ENCODE peak calls at places on chromosomes 5 and 9, in ten cellular contexts. One of them, this sample, is unnamed. For H3K36me3, the result is how much of the 10 kb centered on the place peaks cover.

GRCh38 chr5:74945561-74946165 is 79.5 kb upstream of the FAM169A start:
- DNase-seq in psoas muscle: no peak
- DNase-seq in spleen: no peak
- DNase-seq in kidney: no peak
- DNase-seq in heart right ventricle: no peak
- DNase-seq in GM23338: no peak
- DNase-seq in IMR-90: no peak
- DNase-seq in iPS DF 6.9: no peak
- DNase-seq in CD8-positive, alpha-beta T cell: no peak
- DNase-seq in bronchial epithelial cell: no peak
- DNase-seq in this sample: no peak

GRCh38 chr9:132744881-132745761 is 74.9 kb downstream of the GTF3C4 start:
- DNase-seq in CD8-positive, alpha-beta T cell: no peak
- DNase-seq in kidney: no peak
- DNase-seq in bronchial epithelial cell: no peak
- DNase-seq in spleen: peak
- DNase-seq in heart right ventricle: no peak
- DNase-seq in GM23338: peak
- DNase-seq in IMR-90: no peak
- DNase-seq in iPS DF 6.9: no peak
- DNase-seq in psoas muscle: no peak
- DNase-seq in this sample: no peak

GRCh38 chr9:115204827-115205506 is 87.0 kb upstream of the TNC start:
- DNase-seq in psoas muscle: no peak
- DNase-seq in GM23338: no peak
- DNase-seq in IMR-90: peak
- DNase-seq in bronchial epithelial cell: peak
- DNase-seq in heart right ventricle: no peak
- DNase-seq in spleen: no peak
- DNase-seq in kidney: no peak
- DNase-seq in CD8-positive, alpha-beta T cell: no peak
- DNase-seq in iPS DF 6.9: no peak
- DNase-seq in this sample: no peak

GRCh38 chr5:149283611-149284480 is 12.2 kb downstream of the AFAP1L1 start:
- DNase-seq in heart right ventricle: no peak
- DNase-seq in CD8-positive, alpha-beta T cell: no peak
- DNase-seq in iPS DF 6.9: no peak
- DNase-seq in bronchial epithelial cell: peak
- DNase-seq in GM23338: no peak
- DNase-seq in spleen: no peak
- DNase-seq in IMR-90: no peak
- DNase-seq in kidney: no peak
- DNase-seq in psoas muscle: no peak
- DNase-seq in this sample: no peak

GRCh38 chr5:114782869-114783268 is 386.8 kb downstream of the TRIM36 start:
- DNase-seq in heart right ventricle: peak
- DNase-seq in spleen: no peak
- DNase-seq in iPS DF 6.9: peak
- DNase-seq in psoas muscle: peak
- DNase-seq in GM23338: peak
- DNase-seq in CD8-positive, alpha-beta T cell: no peak
- DNase-seq in bronchial epithelial cell: no peak
- DNase-seq in kidney: no peak
- DNase-seq in IMR-90: no peak
- DNase-seq in this sample: no peak

GRCh38 chr5:64691333-64691732 is 1.0 kb downstream of the SHISAL2B start:
- DNase-seq in GM23338: peak
- DNase-seq in CD8-positive, alpha-beta T cell: no peak
- DNase-seq in iPS DF 6.9: no peak
- DNase-seq in IMR-90: no peak
- DNase-seq in heart right ventricle: no peak
- DNase-seq in spleen: no peak
- DNase-seq in bronchial epithelial cell: no peak
- DNase-seq in kidney: no peak
- DNase-seq in psoas muscle: no peak
- DNase-seq in this sample: no peak

GRCh38 chr5:43643750-43644149 is 40.8 kb downstream of the NNT start:
- DNase-seq in kidney: no peak
- DNase-seq in CD8-positive, alpha-beta T cell: no peak
- DNase-seq in IMR-90: no peak
- DNase-seq in bronchial epithelial cell: no peak
- DNase-seq in heart right ventricle: no peak
- DNase-seq in iPS DF 6.9: no peak
- DNase-seq in GM23338: no peak
- DNase-seq in psoas muscle: no peak
- DNase-seq in spleen: no peak
- DNase-seq in this sample: no peak

GRCh38 chr9:99049228-99049627 is 55.7 kb upstream of the TGFBR1 start:
- DNase-seq in heart right ventricle: no peak
- DNase-seq in kidney: no peak
- DNase-seq in bronchial epithelial cell: no peak
- DNase-seq in spleen: no peak
- DNase-seq in IMR-90: no peak
- DNase-seq in CD8-positive, alpha-beta T cell: no peak
- DNase-seq in iPS DF 6.9: no peak
- DNase-seq in psoas muscle: no peak
- DNase-seq in GM23338: no peak
- DNase-seq in this sample: no peak

GRCh38 chr9:116377179-116377790 is 223.7 kb downstream of the PAPPA start:
- DNase-seq in psoas muscle: no peak
- DNase-seq in GM23338: no peak
- DNase-seq in bronchial epithelial cell: peak
- DNase-seq in IMR-90: peak
- DNase-seq in kidney: no peak
- DNase-seq in heart right ventricle: no peak
- DNase-seq in CD8-positive, alpha-beta T cell: no peak
- DNase-seq in spleen: no peak
- DNase-seq in iPS DF 6.9: no peak
- DNase-seq in this sample: no peak

GRCh38 chr5:86786955-86787354 is 169.2 kb downstream of the COX7C start:
- DNase-seq in kidney: no peak
- DNase-seq in heart right ventricle: no peak
- DNase-seq in IMR-90: no peak
- DNase-seq in psoas muscle: no peak
- DNase-seq in spleen: no peak
- DNase-seq in iPS DF 6.9: no peak
- DNase-seq in CD8-positive, alpha-beta T cell: no peak
- DNase-seq in bronchial epithelial cell: no peak
- DNase-seq in GM23338: no peak
- DNase-seq in this sample: no peak

GRCh38 chr5:95448836-95449235 is 57.7 kb downstream of the FAM81B start:
- DNase-seq in bronchial epithelial cell: no peak
- DNase-seq in CD8-positive, alpha-beta T cell: no peak
- DNase-seq in GM23338: no peak
- DNase-seq in iPS DF 6.9: no peak
- DNase-seq in psoas muscle: no peak
- DNase-seq in kidney: no peak
- DNase-seq in heart right ventricle: no peak
- DNase-seq in spleen: no peak
- DNase-seq in IMR-90: no peak
- DNase-seq in this sample: no peak

GRCh38 chr5:93600409-93601052 is 17.5 kb downstream of the NR2F1 start:
- DNase-seq in iPS DF 6.9: no peak
- DNase-seq in GM23338: no peak
- DNase-seq in psoas muscle: no peak
- DNase-seq in kidney: no peak
- DNase-seq in IMR-90: peak
- DNase-seq in bronchial epithelial cell: no peak
- DNase-seq in CD8-positive, alpha-beta T cell: no peak
- DNase-seq in heart right ventricle: no peak
- DNase-seq in spleen: no peak
- DNase-seq in this sample: no peak

GRCh38 chr5:126280343-126280742 is 142.9 kb upstream of the GRAMD2B start:
- DNase-seq in CD8-positive, alpha-beta T cell: no peak
- DNase-seq in heart right ventricle: no peak
- DNase-seq in spleen: no peak
- DNase-seq in IMR-90: no peak
- DNase-seq in psoas muscle: no peak
- DNase-seq in kidney: no peak
- DNase-seq in bronchial epithelial cell: no peak
- DNase-seq in GM23338: no peak
- DNase-seq in iPS DF 6.9: no peak
- DNase-seq in this sample: no peak

GRCh38 chr5:150377964-150378694 is 20.6 kb downstream of the TCOF1 start:
- DNase-seq in bronchial epithelial cell: peak
- DNase-seq in GM23338: no peak
- DNase-seq in iPS DF 6.9: no peak
- DNase-seq in heart right ventricle: no peak
- DNase-seq in psoas muscle: no peak
- DNase-seq in CD8-positive, alpha-beta T cell: no peak
- DNase-seq in spleen: no peak
- DNase-seq in IMR-90: peak
- DNase-seq in kidney: no peak
- DNase-seq in this sample: no peak

GRCh38 chr9:19009566-19009965 is 23.4 kb downstream of the SAXO1 start:
- DNase-seq in IMR-90: no peak
- DNase-seq in bronchial epithelial cell: no peak
- DNase-seq in spleen: no peak
- DNase-seq in iPS DF 6.9: no peak
- DNase-seq in kidney: no peak
- DNase-seq in CD8-positive, alpha-beta T cell: no peak
- DNase-seq in psoas muscle: no peak
- DNase-seq in GM23338: no peak
- DNase-seq in heart right ventricle: no peak
- DNase-seq in this sample: no peak

GRCh38 chr5:95369796-95370195 is 21.4 kb upstream of the FAM81B start:
- DNase-seq in heart right ventricle: no peak
- DNase-seq in IMR-90: no peak
- DNase-seq in CD8-positive, alpha-beta T cell: no peak
- DNase-seq in kidney: no peak
- DNase-seq in iPS DF 6.9: no peak
- DNase-seq in GM23338: no peak
- DNase-seq in spleen: no peak
- DNase-seq in psoas muscle: no peak
- DNase-seq in bronchial epithelial cell: no peak
- DNase-seq in this sample: no peak

GRCh38 chr5:5473224-5473623 is 50.7 kb downstream of the ICE1 start:
- DNase-seq in GM23338: no peak
- DNase-seq in kidney: no peak
- DNase-seq in heart right ventricle: no peak
- DNase-seq in spleen: no peak
- DNase-seq in iPS DF 6.9: no peak
- DNase-seq in IMR-90: peak
- DNase-seq in CD8-positive, alpha-beta T cell: no peak
- DNase-seq in bronchial epithelial cell: peak
- DNase-seq in psoas muscle: no peak
- DNase-seq in this sample: no peak

GRCh38 chr9:93656426-93657222 is 80.2 kb downstream of the PHF2 start:
- DNase-seq in spleen: peak
- DNase-seq in IMR-90: no peak
- DNase-seq in iPS DF 6.9: no peak
- DNase-seq in heart right ventricle: peak
- DNase-seq in bronchial epithelial cell: no peak
- DNase-seq in GM23338: no peak
- DNase-seq in psoas muscle: no peak
- DNase-seq in CD8-positive, alpha-beta T cell: no peak
- DNase-seq in kidney: peak
- DNase-seq in this sample: peak

GRCh38 chr5:74576941-74577456 is 63.5 kb downstream of the ENC1 start:
- DNase-seq in GM23338: no peak
- DNase-seq in CD8-positive, alpha-beta T cell: no peak
- DNase-seq in psoas muscle: no peak
- DNase-seq in kidney: no peak
- DNase-seq in iPS DF 6.9: no peak
- DNase-seq in IMR-90: peak
- DNase-seq in spleen: no peak
- DNase-seq in bronchial epithelial cell: no peak
- DNase-seq in heart right ventricle: no peak
- DNase-seq in this sample: no peak

GRCh38 chr5:108061941-108062340 is 320.0 kb downstream of the FBXL17 start:
- DNase-seq in psoas muscle: no peak
- DNase-seq in heart right ventricle: no peak
- DNase-seq in IMR-90: peak
- DNase-seq in bronchial epithelial cell: no peak
- DNase-seq in CD8-positive, alpha-beta T cell: no peak
- DNase-seq in GM23338: no peak
- DNase-seq in spleen: no peak
- DNase-seq in kidney: no peak
- DNase-seq in iPS DF 6.9: no peak
- DNase-seq in this sample: no peak

GRCh38 chr5:14936588-14936987 is 65.0 kb upstream of the ANKH start:
- DNase-seq in IMR-90: no peak
- DNase-seq in heart right ventricle: no peak
- DNase-seq in psoas muscle: no peak
- DNase-seq in iPS DF 6.9: no peak
- DNase-seq in CD8-positive, alpha-beta T cell: no peak
- DNase-seq in bronchial epithelial cell: no peak
- DNase-seq in GM23338: no peak
- DNase-seq in spleen: no peak
- DNase-seq in kidney: no peak
- DNase-seq in this sample: no peak

GRCh38 chr9:83359039-83359438 is 179.2 kb downstream of the FRMD3 start:
- DNase-seq in psoas muscle: no peak
- DNase-seq in CD8-positive, alpha-beta T cell: no peak
- DNase-seq in bronchial epithelial cell: no peak
- DNase-seq in heart right ventricle: no peak
- DNase-seq in kidney: no peak
- DNase-seq in GM23338: no peak
- DNase-seq in IMR-90: no peak
- DNase-seq in iPS DF 6.9: no peak
- DNase-seq in spleen: no peak
- DNase-seq in this sample: no peak
- H3K36me3 ChIP-seq in psoas muscle: under half
- H3K36me3 ChIP-seq in CD8-positive, alpha-beta T cell: under half
- H3K36me3 ChIP-seq in bronchial epithelial cell: under half
- H3K36me3 ChIP-seq in heart right ventricle: under half
- H3K36me3 ChIP-seq in kidney: under half
- H3K36me3 ChIP-seq in GM23338: under half
- H3K36me3 ChIP-seq in IMR-90: under half
- H3K36me3 ChIP-seq in iPS DF 6.9: under half
- H3K36me3 ChIP-seq in spleen: under half
- H3K36me3 ChIP-seq in this sample: under half

GRCh38 chr5:113274836-113275414 is 159.9 kb downstream of the TSSK1B start:
- DNase-seq in heart right ventricle: no peak
- DNase-seq in kidney: no peak
- DNase-seq in spleen: no peak
- DNase-seq in GM23338: peak
- DNase-seq in CD8-positive, alpha-beta T cell: no peak
- DNase-seq in IMR-90: no peak
- DNase-seq in psoas muscle: no peak
- DNase-seq in iPS DF 6.9: no peak
- DNase-seq in bronchial epithelial cell: no peak
- DNase-seq in this sample: no peak
- H3K4me3 ChIP-seq in heart right ventricle: no peak
- H3K4me3 ChIP-seq in kidney: no peak
- H3K4me3 ChIP-seq in spleen: no peak
- H3K4me3 ChIP-seq in GM23338: no peak
- H3K4me3 ChIP-seq in CD8-positive, alpha-beta T cell: no peak
- H3K4me3 ChIP-seq in IMR-90: no peak
- H3K4me3 ChIP-seq in psoas muscle: no peak
- H3K4me3 ChIP-seq in iPS DF 6.9: no peak
- H3K4me3 ChIP-seq in bronchial epithelial cell: no peak
- H3K4me3 ChIP-seq in this sample: no peak

GRCh38 chr5:146467729-146468128 is 20.6 kb downstream of the TCERG1 start:
- DNase-seq in spleen: no peak
- DNase-seq in GM23338: no peak
- DNase-seq in kidney: no peak
- DNase-seq in IMR-90: no peak
- DNase-seq in heart right ventricle: no peak
- DNase-seq in CD8-positive, alpha-beta T cell: no peak
- DNase-seq in psoas muscle: no peak
- DNase-seq in bronchial epithelial cell: no peak
- DNase-seq in iPS DF 6.9: no peak
- DNase-seq in this sample: no peak
- H3K36me3 ChIP-seq in spleen: half or more
- H3K36me3 ChIP-seq in GM23338: half or more
- H3K36me3 ChIP-seq in kidney: under half
- H3K36me3 ChIP-seq in IMR-90: under half
- H3K36me3 ChIP-seq in heart right ventricle: under half
- H3K36me3 ChIP-seq in CD8-positive, alpha-beta T cell: under half
- H3K36me3 ChIP-seq in psoas muscle: under half
- H3K36me3 ChIP-seq in bronchial epithelial cell: under half
- H3K36me3 ChIP-seq in iPS DF 6.9: under half
- H3K36me3 ChIP-seq in this sample: half or more

GRCh38 chr5:139765040-139765408 is 30.6 kb upstream of the PSD2 start:
- DNase-seq in CD8-positive, alpha-beta T cell: no peak
- DNase-seq in iPS DF 6.9: no peak
- DNase-seq in heart right ventricle: no peak
- DNase-seq in psoas muscle: no peak
- DNase-seq in kidney: no peak
- DNase-seq in spleen: no peak
- DNase-seq in IMR-90: no peak
- DNase-seq in bronchial epithelial cell: no peak
- DNase-seq in GM23338: no peak
- DNase-seq in this sample: no peak
- H3K4me3 ChIP-seq in CD8-positive, alpha-beta T cell: no peak
- H3K4me3 ChIP-seq in iPS DF 6.9: no peak
- H3K4me3 ChIP-seq in heart right ventricle: no peak
- H3K4me3 ChIP-seq in psoas muscle: no peak
- H3K4me3 ChIP-seq in kidney: no peak
- H3K4me3 ChIP-seq in spleen: peak
- H3K4me3 ChIP-seq in IMR-90: no peak
- H3K4me3 ChIP-seq in bronchial epithelial cell: no peak
- H3K4me3 ChIP-seq in GM23338: peak
- H3K4me3 ChIP-seq in this sample: no peak

This sample was measured in RWPE2.